ENCODE peak calls at places on chromosomes 2 and 18, in five cellular contexts. Z, R, Q, O and I are unnamed samples.

GRCh38 chr18:26421503-26421902 is 126.8 kb downstream of the KCTD1 start:
- DNase-seq in O (no peak), Q (no peak), Z (no peak), R (no peak), I (no peak)

GRCh38 chr2:232876071-232876977 is 6.3 kb downstream of the SNORC start:
- DNase-seq in Z (no peak), R (no peak), O (peak), Q (no peak), I (peak)

GRCh38 chr2:17538844-17539554 is 1.5 kb upstream of the VSNL1 start:
- DNase-seq in O (peak), R (peak), Q (peak), Z (peak), I (peak)

GRCh38 chr18:63444567-63444966 is 22.3 kb upstream of the VPS4B start:
- DNase-seq in O (no peak), Z (peak), R (peak), Q (no peak), I (peak)

GRCh38 chr2:204335642-204336041 is 209.6 kb upstream of the PARD3B start:
- DNase-seq in R (no peak), Q (no peak), Z (no peak), O (no peak), I (no peak)

GRCh38 chr2:17547237-17547636 is 6.7 kb downstream of the VSNL1 start:
- DNase-seq in R (no peak), O (no peak), Q (no peak), Z (no peak), I (no peak)

GRCh38 chr18:56861244-56861643 is 210.1 kb downstream of the WDR7 start:
- DNase-seq in O (no peak), Q (no peak), R (no peak), Z (no peak), I (no peak)

GRCh38 chr2:113236367-113237159 is 42.2 kb downstream of the PAX8 start:
- DNase-seq in R (no peak), O (no peak), Q (no peak), Z (no peak), I (peak)

GRCh38 chr2:216792222-216793001 is 67.5 kb downstream of the TNP1 start:
- DNase-seq in Q (peak), Z (peak), R (peak), O (no peak), I (peak)

GRCh38 chr2:47323009-47323821 is 79.7 kb upstream of the MSH2 start:
- DNase-seq in Z (peak), R (peak), O (peak), Q (peak), I (peak)

GRCh38 chr2:26682155-26682554 is 10.4 kb upstream of the KCNK3 start:
- DNase-seq in R (peak), O (no peak), Z (no peak), Q (no peak), I (peak)

GRCh38 chr2:203586696-203587095 is 51.6 kb upstream of the RAPH1 start:
- DNase-seq in O (no peak), Q (no peak), Z (peak), R (no peak), I (peak)

GRCh38 chr2:217691920-217692666 is 310.7 kb downstream of the TNS1 start:
- DNase-seq in Q (no peak), O (no peak), Z (peak), R (no peak), I (peak)

GRCh38 chr2:182228073-182228473 is 198.8 kb downstream of the PDE1A start:
- DNase-seq in Z (no peak), Q (no peak), O (no peak), R (no peak), I (no peak)

DNA sequence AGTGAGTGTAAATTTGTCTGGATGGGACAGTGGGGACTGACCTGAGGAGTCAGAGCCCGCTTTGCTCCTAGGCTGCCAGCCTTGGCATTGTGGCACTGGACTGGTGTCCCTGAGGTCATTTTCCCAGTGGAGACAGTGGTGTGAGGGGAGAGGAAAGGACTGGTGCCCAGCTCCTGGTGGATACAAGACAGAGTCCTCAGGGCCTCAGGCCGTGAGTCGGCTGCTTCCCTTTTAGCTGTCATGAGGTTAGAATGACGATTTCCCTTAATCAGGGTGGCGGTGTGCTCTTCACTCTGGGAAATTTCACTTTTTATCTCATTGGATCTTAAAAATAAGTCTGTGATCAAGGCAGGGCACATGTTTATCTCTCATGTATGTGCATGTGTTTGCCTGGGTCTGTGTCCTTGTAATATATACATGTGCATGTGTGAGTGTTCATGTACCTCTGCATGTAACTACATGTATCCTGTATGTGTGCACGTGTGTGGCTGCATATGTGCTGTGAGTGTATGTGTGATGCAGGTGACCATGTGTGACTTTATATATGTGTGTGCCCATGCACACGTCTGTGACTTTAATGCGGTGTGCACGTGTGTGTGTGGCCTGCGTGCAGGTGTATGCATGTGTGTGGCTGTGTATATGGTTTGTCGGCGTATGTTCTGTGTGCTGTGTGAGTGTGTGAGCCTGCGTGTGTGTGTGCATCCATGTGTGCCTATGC is 55.7 kb downstream of the GLI2 start:
- DNase-seq in R (no peak), Z (no peak), Q (no peak), O (no peak), I (no peak)
- H3K4ac ChIP-seq in R (no peak), Z (peak), Q (no peak), O (no peak), I (no peak)

DNA sequence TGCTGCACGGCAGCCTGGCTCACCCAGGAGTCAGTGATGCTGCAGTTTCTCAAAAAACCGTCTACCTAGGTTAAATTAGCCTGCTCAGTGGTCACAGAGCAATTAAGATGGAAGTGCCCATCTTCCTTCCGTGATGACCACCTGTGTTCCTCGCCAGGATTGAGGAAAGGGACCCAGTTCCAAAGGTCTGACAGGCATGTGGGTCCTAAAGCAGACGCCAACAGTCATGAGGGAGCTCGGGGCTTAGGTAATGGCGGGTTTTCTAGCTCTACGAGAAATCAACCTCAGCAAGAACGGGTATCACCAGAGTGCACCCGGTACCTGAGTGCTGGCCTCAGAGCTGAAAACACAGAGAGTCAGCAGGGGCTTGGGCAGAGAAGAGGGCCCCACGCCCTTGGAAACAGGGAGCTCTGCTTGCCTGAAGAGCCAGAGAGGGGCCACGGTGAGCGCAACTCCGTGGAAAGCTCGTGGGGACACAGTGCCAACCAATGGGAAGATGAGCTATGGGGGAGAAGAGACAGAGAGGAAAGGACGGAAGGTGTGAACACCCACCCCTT is 34.3 kb upstream of the DNMT3A start:
- DNase-seq in Z (no peak), O (no peak), R (no peak), Q (peak), I (no peak)
- H3K4ac ChIP-seq in Z (no peak), O (no peak), R (no peak), Q (no peak), I (no peak)

GRCh38 chr18:9494778-9495302 is 19.5 kb downstream of the RALBP1 start:
- DNase-seq in R (peak), Z (peak), O (no peak), Q (no peak), I (peak)
- H3K4ac ChIP-seq in R (no peak), Z (no peak), O (no peak), Q (no peak), I (no peak)

GRCh38 chr2:63820969-63821368 is 20.7 kb upstream of the UGP2 start:
- DNase-seq in Z (no peak), R (no peak), Q (no peak), O (no peak), I (no peak)

GRCh38 chr2:63821396-63821795 is 20.3 kb upstream of the UGP2 start:
- DNase-seq in R (no peak), Q (no peak), Z (no peak), O (no peak), I (no peak)

GRCh38 chr2:63819765-63820717 is 21.7 kb upstream of the UGP2 start:
- DNase-seq in Z (peak), O (no peak), Q (no peak), R (no peak), I (no peak)

GRCh38 chr2:63819256-63819655 is 22.4 kb upstream of the UGP2 start:
- DNase-seq in Q (no peak), R (no peak), Z (no peak), O (no peak), I (no peak)

GRCh38 chr2:63822478-63822877 is 19.2 kb upstream of the UGP2 start:
- DNase-seq in Z (no peak), Q (no peak), R (no peak), O (no peak), I (no peak)
- H3K4ac ChIP-seq in Z (no peak), Q (no peak), R (no peak), O (no peak), I (no peak)